ENCODE peak calls at places on chromosomes 16 and 17, in five cellular contexts. One of them, this sample, is unnamed.

GRCh38 chr17:66351053-66351452 is 48.6 kb downstream of the PRKCA start:
- DNase-seq in stomach: peak; percentile 84
- DNase-seq in GM23338: no peak
- DNase-seq in endothelial cell of umbilical vein: no peak
- DNase-seq in sigmoid colon: peak; percentile 71
- DNase-seq in this sample: no peak

GRCh38 chr16:30010817-30011504 is at the start of gene DOC2A:
- DNase-seq in stomach: no peak
- DNase-seq in GM23338: peak; percentile 87
- DNase-seq in endothelial cell of umbilical vein: no peak
- DNase-seq in sigmoid colon: no peak
- DNase-seq in this sample: peak; percentile 28

GRCh38 chr17:8941980-8942617 is 23.4 kb downstream of the PIK3R5 start:
- DNase-seq in stomach: no peak
- DNase-seq in GM23338: no peak
- DNase-seq in endothelial cell of umbilical vein: no peak
- DNase-seq in sigmoid colon: no peak
- DNase-seq in this sample: no peak

GRCh38 chr17:5226940-5227878 is 7.5 kb downstream of the SCIMP start:
- DNase-seq in stomach: no peak
- DNase-seq in GM23338: no peak
- DNase-seq in endothelial cell of umbilical vein: no peak
- DNase-seq in sigmoid colon: no peak
- DNase-seq in this sample: no peak

GRCh38 chr17:39739885-39740356 is 2.2 kb downstream of the GRB7 start:
- DNase-seq in stomach: no peak
- DNase-seq in GM23338: peak; percentile 55
- DNase-seq in endothelial cell of umbilical vein: no peak
- DNase-seq in sigmoid colon: no peak
- DNase-seq in this sample: no peak

GRCh38 chr16:24077989-24078388 is 178.1 kb upstream of the CACNG3 start:
- DNase-seq in stomach: no peak
- DNase-seq in GM23338: no peak
- DNase-seq in endothelial cell of umbilical vein: no peak
- DNase-seq in sigmoid colon: no peak
- DNase-seq in this sample: no peak

GRCh38 chr17:29216856-29217255 is 29.8 kb upstream of the CRYBA1 start:
- DNase-seq in stomach: no peak
- DNase-seq in GM23338: no peak
- DNase-seq in endothelial cell of umbilical vein: no peak
- DNase-seq in sigmoid colon: no peak
- DNase-seq in this sample: no peak

GRCh38 chr17:41972571-41973411 is 6.2 kb downstream of the CNP start:
- DNase-seq in stomach: peak; percentile 82
- DNase-seq in GM23338: no peak
- DNase-seq in endothelial cell of umbilical vein: no peak
- DNase-seq in sigmoid colon: no peak
- DNase-seq in this sample: no peak

GRCh38 chr16:7513429-7513828 is 180.8 kb downstream of the RBFOX1 start:
- DNase-seq in stomach: no peak
- DNase-seq in GM23338: peak; percentile 45
- DNase-seq in endothelial cell of umbilical vein: no peak
- DNase-seq in sigmoid colon: no peak
- DNase-seq in this sample: peak; percentile 4

DNA sequence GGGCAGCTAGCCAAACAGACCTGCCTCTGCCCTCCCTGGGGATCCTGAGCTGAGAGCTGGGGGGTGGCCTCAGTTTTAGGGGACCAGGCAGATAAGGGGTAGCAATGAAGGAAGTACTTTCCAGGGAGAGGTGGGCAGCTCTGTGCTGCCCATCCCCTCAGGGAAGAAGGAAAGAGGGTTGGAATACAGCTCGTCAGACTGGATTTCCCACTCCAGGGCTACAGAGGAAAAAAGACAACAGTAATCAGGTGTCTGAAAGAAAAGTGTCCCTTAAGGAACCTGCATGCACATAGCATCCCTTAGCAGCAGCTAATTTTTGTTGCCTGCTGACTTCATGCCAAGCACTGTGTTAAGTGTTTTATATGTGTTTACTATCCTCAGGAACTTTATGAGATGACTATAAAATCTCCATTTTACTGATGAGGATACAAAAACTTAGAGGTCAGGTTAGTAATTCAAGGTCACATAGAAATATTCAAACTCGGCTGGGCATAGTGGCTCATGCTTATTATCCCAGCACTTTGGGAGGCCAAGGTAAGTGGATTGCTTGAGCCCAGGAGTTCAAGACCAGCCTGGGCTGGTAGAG is 3.2 kb upstream of the MRPL58 start:
- DNase-seq in stomach: no peak
- DNase-seq in GM23338: no peak
- DNase-seq in endothelial cell of umbilical vein: no peak
- DNase-seq in sigmoid colon: no peak
- DNase-seq in this sample: no peak
- H3K27ac ChIP-seq in stomach: peak overlapping the region; percentile 2
- H3K27ac ChIP-seq in GM23338: no peak overlapping the region
- H3K27ac ChIP-seq in endothelial cell of umbilical vein: no peak overlapping the region
- H3K27ac ChIP-seq in sigmoid colon: no peak overlapping the region
- H3K27ac ChIP-seq in this sample: no peak overlapping the region

DNA sequence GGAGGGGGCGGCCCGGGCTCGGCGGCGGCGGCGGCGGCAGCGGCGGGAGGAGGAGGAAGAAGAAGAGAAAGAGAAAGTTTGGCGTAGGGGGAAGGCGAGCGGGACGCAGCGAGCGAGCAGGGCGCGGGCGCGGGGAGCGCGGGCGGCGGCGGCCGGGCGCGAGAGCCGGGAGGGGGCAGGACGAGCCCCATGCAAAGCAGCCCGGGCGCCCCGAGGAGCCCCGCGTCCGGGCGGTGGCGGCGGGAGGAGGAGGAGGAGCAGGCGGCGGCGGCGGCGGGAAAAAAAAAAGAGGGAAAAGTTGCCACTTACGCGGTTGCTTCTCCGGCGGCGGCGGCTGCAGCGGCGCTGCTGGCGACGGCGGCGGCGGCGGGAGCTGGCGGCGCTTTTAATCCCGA is 10.3 kb upstream of the ZFHX3 start:
- DNase-seq in stomach: peak; percentile 62
- DNase-seq in GM23338: peak; percentile 62
- DNase-seq in endothelial cell of umbilical vein: peak; percentile 45
- DNase-seq in sigmoid colon: no peak
- DNase-seq in this sample: no peak
- TF ChIP-seq POLR2AphosphoS5 in stomach: no peak
- TF ChIP-seq POLR2AphosphoS5 in GM23338: no peak
- TF ChIP-seq POLR2AphosphoS5 in endothelial cell of umbilical vein: no peak
- TF ChIP-seq POLR2AphosphoS5 in sigmoid colon: no peak
- TF ChIP-seq POLR2AphosphoS5 in this sample: no peak

GRCh38 chr16:88298166-88298881 is 84.4 kb upstream of the ZNF469 start:
- DNase-seq in stomach: no peak
- DNase-seq in GM23338: no peak
- DNase-seq in endothelial cell of umbilical vein: no peak
- DNase-seq in sigmoid colon: no peak
- DNase-seq in this sample: no peak

GRCh38 chr16:88298882-88299745 is 83.6 kb upstream of the ZNF469 start:
- DNase-seq in stomach: no peak
- DNase-seq in GM23338: no peak
- DNase-seq in endothelial cell of umbilical vein: peak; percentile 29
- DNase-seq in sigmoid colon: no peak
- DNase-seq in this sample: no peak

GRCh38 chr16:88300463-88300835 is 82.3 kb upstream of the ZNF469 start:
- DNase-seq in stomach: no peak
- DNase-seq in GM23338: no peak
- DNase-seq in endothelial cell of umbilical vein: no peak
- DNase-seq in sigmoid colon: no peak
- DNase-seq in this sample: no peak

GRCh38 chr16:88301431-88301830 is 81.3 kb upstream of the ZNF469 start:
- DNase-seq in stomach: no peak
- DNase-seq in GM23338: no peak
- DNase-seq in endothelial cell of umbilical vein: no peak
- DNase-seq in sigmoid colon: no peak
- DNase-seq in this sample: no peak

DNA sequence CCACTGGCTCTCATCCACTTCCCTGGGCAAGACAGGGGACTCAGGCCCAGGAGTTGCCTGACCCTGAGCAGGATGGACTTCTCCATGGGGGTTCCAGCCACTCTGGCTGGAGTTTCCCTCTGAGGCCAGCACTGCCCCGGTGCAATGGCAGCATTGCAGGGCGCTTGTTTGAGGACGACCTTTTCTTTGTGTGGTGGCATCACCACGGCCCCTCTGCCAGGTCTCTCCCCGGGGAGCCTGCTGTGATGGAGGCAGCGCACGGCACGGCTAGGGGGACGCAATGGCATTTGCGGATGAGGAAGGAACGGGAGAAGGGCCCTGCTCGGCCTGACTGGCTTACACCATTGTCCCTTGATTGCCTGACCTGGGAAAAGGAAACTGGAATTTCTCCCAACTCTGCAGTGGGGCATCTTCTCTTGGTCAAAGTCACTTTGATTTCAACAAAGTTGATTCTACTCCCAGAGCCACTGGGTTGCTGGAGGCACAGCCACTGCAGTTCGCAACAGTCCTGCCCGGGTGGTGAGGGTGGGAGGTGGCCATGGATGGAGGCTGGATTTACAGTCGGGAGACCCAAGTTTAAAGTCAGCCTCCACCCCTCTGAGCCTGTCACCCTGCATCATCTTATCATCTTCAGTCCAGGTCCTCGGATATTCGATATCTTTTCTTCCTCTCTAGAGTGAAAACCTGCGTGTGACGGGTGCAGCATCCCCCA is 82.9 kb upstream of the ZNF469 start:
- DNase-seq in stomach: no peak
- DNase-seq in GM23338: no peak
- DNase-seq in endothelial cell of umbilical vein: no peak
- DNase-seq in sigmoid colon: no peak
- DNase-seq in this sample: no peak
- H3K27ac ChIP-seq in stomach: no peak overlapping the region
- H3K27ac ChIP-seq in GM23338: no peak overlapping the region
- H3K27ac ChIP-seq in endothelial cell of umbilical vein: no peak overlapping the region
- H3K27ac ChIP-seq in sigmoid colon: no peak overlapping the region
- H3K27ac ChIP-seq in this sample: no peak overlapping the region

GRCh38 chr16:20984019-20984418 is 83.4 kb downstream of the LYRM1 start:
- DNase-seq in stomach: no peak
- DNase-seq in GM23338: no peak
- DNase-seq in endothelial cell of umbilical vein: no peak
- DNase-seq in sigmoid colon: no peak
- DNase-seq in this sample: no peak

DNA sequence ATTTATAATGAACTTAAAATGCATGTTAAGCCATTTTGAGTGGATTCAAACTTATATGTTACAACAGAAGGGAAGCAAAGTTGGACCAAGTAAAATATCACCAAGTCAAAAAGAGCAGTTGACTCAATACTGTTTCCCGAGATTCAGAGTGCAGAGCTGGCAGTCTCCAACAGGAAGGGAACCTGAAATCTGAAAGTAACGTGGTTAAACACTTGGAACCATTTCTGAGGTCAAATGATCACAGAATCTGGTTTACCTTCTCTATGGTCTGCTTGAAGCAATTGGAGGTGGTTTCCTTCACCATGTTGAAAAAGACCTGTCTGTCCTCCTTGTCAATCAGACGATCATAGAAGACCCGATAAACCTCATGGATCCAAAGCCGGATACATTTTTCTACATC is 86.5 kb downstream of the LYRM1 start:
- DNase-seq in stomach: no peak
- DNase-seq in GM23338: no peak
- DNase-seq in endothelial cell of umbilical vein: no peak
- DNase-seq in sigmoid colon: no peak
- DNase-seq in this sample: no peak
- TF ChIP-seq POLR2AphosphoS5 in stomach: no peak
- TF ChIP-seq POLR2AphosphoS5 in GM23338: no peak
- TF ChIP-seq POLR2AphosphoS5 in endothelial cell of umbilical vein: no peak
- TF ChIP-seq POLR2AphosphoS5 in sigmoid colon: no peak
- TF ChIP-seq POLR2AphosphoS5 in this sample: no peak